ENCODE peak calls at places on chromosomes 1 and 21, in four cellular contexts. B, V, U and O are unnamed samples.

GRCh38 chr21:38853421-38853919 is 47.7 kb downstream of the ETS2 start:
- DNase-seq in B (peak), V (peak), U (peak), O (no peak)

GRCh38 chr1:234473123-234473522 is 5.9 kb downstream of the TARBP1 start:
- DNase-seq in B (no peak), V (no peak), U (no peak), O (no peak)

GRCh38 chr1:40818264-40818961 is 34.8 kb downstream of the KCNQ4 start:
- DNase-seq in B (peak), V (no peak), U (no peak), O (peak)

GRCh38 chr1:245128381-245128780 is 26.4 kb upstream of the KIF26B start:
- DNase-seq in B (no peak), V (no peak), U (no peak), O (no peak)

GRCh38 chr1:54359393-54360162 is 46.6 kb downstream of the SSBP3 start:
- DNase-seq in B (no peak), V (no peak), U (no peak), O (no peak)

GRCh38 chr1:58104960-58105359 is 441.6 kb downstream of the OMA1 start:
- DNase-seq in B (no peak), V (no peak), U (no peak), O (peak)

GRCh38 chr1:204349602-204350001 is 10.1 kb downstream of the PLEKHA6 start:
- DNase-seq in B (no peak), V (no peak), U (no peak), O (no peak)

GRCh38 chr1:21066365-21067012 is 110.2 kb downstream of the EIF4G3 start:
- DNase-seq in B (no peak), V (no peak), U (no peak), O (no peak)

GRCh38 chr1:110070282-110070967 is at the start of gene ALX3:
- DNase-seq in B (no peak), V (no peak), U (no peak), O (no peak)

GRCh38 chr21:44954281-44954771 is 14.5 kb downstream of the SLX9 start:
- DNase-seq in B (no peak), V (no peak), U (no peak), O (no peak)

GRCh38 chr1:43839056-43839455 is 94.5 kb upstream of the ARTN start:
- DNase-seq in B (no peak), V (no peak), U (no peak), O (no peak)

GRCh38 chr21:41564871-41565281 is 56.9 kb upstream of the TMPRSS2 start:
- DNase-seq in B (peak), V (no peak), U (no peak), O (no peak)

GRCh38 chr1:207997486-207998268 is 86.8 kb upstream of the CD34 start:
- DNase-seq in B (peak), V (peak), U (peak), O (peak)

GRCh38 chr1:213996320-213997022 is 8.7 kb downstream of the PROX1 start:
- DNase-seq in B (no peak), V (no peak), U (no peak), O (no peak)

GRCh38 chr1:119015547-119015946 is 27.4 kb upstream of the TBX15 start:
- DNase-seq in B (no peak), V (no peak), U (no peak), O (no peak)

GRCh38 chr1:9426291-9426711 is 113.0 kb upstream of the SLC25A33 start:
- DNase-seq in B (peak), V (no peak), U (no peak), O (peak)

GRCh38 chr21:30942192-30942591 is 60.8 kb upstream of the KRTAP11-1 start:
- DNase-seq in B (no peak), V (no peak), U (no peak), O (no peak)

GRCh38 chr1:187476671-187477070 is 647.9 kb downstream of the PLA2G4A start:
- DNase-seq in B (no peak), V (no peak), U (no peak), O (no peak)

GRCh38 chr1:14600405-14601150 is 2.1 kb downstream of the KAZN start:
- DNase-seq in B (no peak), V (no peak), U (no peak), O (no peak)

GRCh38 chr1:1452882-1453281 is 3.4 kb downstream of the ATAD3C start:
- DNase-seq in B (no peak), V (no peak), U (no peak), O (no peak)

GRCh38 chr21:32308696-32309095 is 10.0 kb downstream of the MRAP start:
- DNase-seq in B (no peak), V (no peak), U (no peak), O (no peak)

GRCh38 chr1:42359466-42359865 is 21.1 kb upstream of the RIMKLA start:
- DNase-seq in B (no peak), V (no peak), U (no peak), O (no peak)

DNA sequence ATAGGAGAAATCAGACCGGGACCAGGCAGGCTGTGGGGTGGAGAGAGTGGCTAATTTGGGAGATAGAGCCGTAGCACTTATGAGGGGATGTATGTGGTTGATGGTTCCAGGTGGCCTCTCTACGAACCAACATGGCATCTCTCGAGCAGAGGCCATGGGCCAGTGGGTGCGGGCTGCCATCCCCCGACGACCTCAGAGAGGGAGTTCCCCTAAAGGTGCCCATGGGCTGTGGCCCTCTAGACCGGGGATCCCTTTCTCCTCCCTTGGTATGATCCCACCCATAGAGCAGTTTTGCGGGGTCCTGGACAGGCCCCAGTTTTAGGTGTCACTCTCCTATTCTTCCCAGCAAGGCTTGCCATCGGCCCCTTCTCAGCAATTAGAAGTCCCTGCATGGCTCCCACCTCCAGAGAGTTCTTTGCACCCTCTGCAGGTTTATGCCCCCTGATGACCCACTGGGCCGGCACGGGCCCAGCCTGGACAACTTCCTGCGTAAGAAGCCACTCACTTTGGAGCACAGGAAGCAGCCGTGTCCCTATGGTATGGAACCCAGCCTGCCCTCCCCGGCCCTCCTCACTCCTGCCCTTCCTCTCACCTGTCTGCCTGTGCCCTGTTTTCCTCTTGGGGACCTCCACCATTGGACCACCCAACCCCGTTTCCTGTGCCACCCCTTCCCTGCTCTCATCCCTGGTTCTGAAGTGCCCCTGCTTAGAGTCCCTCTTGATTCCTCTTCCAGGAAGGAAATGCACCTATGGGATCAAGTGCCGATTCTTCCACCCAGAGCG is 7.8 kb downstream of the ZC3H12A start:
- DNase-seq in B (no peak), V (no peak), U (no peak), O (no peak)
- TF ChIP-seq POLR2A in B (no peak), V (no peak), U (no peak), O (no peak)

GRCh38 chr1:205977348-205978014 is 25.7 kb downstream of the RAB7B start:
- DNase-seq in B (peak), V (peak), U (peak), O (peak)
- TF ChIP-seq POLR2A in B (no peak), V (no peak), U (no peak), O (no peak)

GRCh38 chr1:224929335-224930237 is at the start of gene DNAH14:
- DNase-seq in B (peak), V (peak), U (no peak), O (peak)
- TF ChIP-seq POLR2A in B (peak), V (peak), U (no peak), O (peak)

DNA sequence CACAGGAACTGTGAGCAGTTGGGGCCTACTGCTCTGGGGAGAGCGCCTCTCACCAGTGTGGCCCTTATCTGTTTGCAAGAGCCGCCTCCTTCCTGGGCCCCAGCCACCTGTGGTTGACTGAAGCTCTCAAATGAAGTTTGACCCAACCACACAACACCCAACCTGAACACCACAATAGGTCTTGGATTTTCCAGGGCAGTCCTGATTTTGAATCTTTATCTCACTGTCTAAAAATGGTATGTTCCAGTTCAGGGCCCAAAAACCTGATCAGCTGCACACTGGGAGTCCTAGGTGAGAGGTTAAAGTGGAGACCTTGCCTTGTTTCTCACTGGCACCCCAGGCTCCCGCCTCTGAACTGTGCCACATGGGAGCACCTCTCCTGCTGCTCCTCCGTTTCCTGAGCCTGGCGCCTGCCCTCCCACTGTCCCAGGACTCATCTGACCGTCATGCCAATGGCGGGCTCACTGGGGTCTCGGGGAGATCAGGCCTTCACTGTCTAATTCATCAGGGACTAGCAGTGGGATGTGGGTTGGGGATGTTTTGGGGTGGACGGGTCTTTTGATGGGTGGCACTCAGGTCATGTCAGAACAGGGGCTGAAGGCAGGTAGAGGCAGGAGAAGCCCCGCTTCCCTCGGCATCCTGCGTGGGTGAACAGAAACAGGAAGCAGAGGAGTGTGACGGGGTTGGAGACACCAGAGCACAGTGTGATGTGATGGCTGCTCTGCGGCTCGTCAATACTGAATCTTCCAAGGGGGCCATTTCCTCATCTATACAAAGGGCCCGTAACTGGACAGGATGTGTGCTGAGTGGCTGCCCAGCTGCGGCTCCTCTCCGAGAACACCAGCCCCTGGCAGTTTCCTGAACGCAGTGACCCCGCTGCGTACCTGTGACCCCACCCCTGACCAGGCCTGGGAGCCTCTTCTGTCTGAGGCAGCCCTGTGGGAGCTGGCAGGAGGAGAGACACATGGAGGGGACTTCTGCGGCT is 59.6 kb upstream of the ITPKB start:
- DNase-seq in B (peak), V (no peak), U (no peak), O (peak)
- TF ChIP-seq POLR2A in B (no peak), V (no peak), U (no peak), O (peak)

GRCh38 chr1:46315669-46316403 is 12.3 kb downstream of the UQCRH start:
- DNase-seq in B (no peak), V (no peak), U (peak), O (no peak)
- TF ChIP-seq POLR2A in B (no peak), V (no peak), U (no peak), O (no peak)